ENCODE peak calls at places on chromosomes 16 and 17, in eight cellular contexts. B is epithelial cell of esophagus; V is B cell; N is NCI-H82; W is stimulated activated CD8-positive, alpha-beta memory T cell treated with anti-CD3 and anti-CD28 coated beads, Interleukin-7, amount 100 ng/mL, for 1 hour; S is activated effector memory CD4-positive, alpha-beta T cell treated with Interleukin-2 at 50 U/mL for 16 hours; L is HS-27A; K is HTR-8/SVneo. A is an unnamed sample.

GRCh38 chr16:56743840-56744239 is 13.9 kb downstream of the NUP93 start:
- DNase-seq in B (peak; percentile 38), V (no peak), N (peak; percentile 16), W (no peak), S (no peak), L (no peak), K (peak; percentile 24), A (no peak)

GRCh38 chr17:50059759-50060273 is 3.9 kb downstream of the ITGA3 start:
- DNase-seq in B (peak; percentile 50), V (no peak), N (no peak), W (no peak), S (no peak), L (no peak), K (no peak), A (no peak)

GRCh38 chr17:30788918-30789317 is 35.6 kb downstream of the CRLF3 start:
- DNase-seq in B (no peak), V (no peak), N (no peak), W (no peak), S (no peak), L (no peak), K (no peak), A (no peak)

GRCh38 chr17:2266865-2267228 is 36.7 kb downstream of the SMG6 start:
- DNase-seq in B (no peak), V (no peak), N (no peak), W (no peak), S (no peak), L (no peak), K (no peak), A (no peak)

GRCh38 chr16:70267516-70267915 is 15.8 kb upstream of the EXOSC6 start:
- DNase-seq in B (peak; percentile 66), V (peak; percentile 46), N (peak; percentile 71), W (no peak), S (no peak), L (no peak), K (peak; percentile 67), A (peak; percentile 19)

GRCh38 chr17:58692239-58693055 is at the start of gene RAD51C:
- DNase-seq in B (peak; percentile 82), V (peak; percentile 86), N (peak; percentile 92), W (peak; percentile 69), S (peak; percentile 84), L (no peak), K (peak; percentile 93), A (peak; percentile 74)

GRCh38 chr17:7355053-7355452 is at the start of gene TMEM95:
- DNase-seq in B (peak; percentile 40), V (no peak), N (no peak), W (no peak), S (no peak), L (no peak), K (no peak), A (peak; percentile 57)

GRCh38 chr16:49121636-49122035 is 160.0 kb downstream of the CBLN1 start:
- DNase-seq in B (peak; percentile 87), V (no peak), N (no peak), W (no peak), S (no peak), L (no peak), K (no peak), A (no peak)

GRCh38 chr16:391885-392335 is 5.1 kb upstream of the NME4 start:
- DNase-seq in B (peak; percentile 70), V (peak; percentile 74), N (peak; percentile 75), W (peak; percentile 74), S (peak; percentile 53), L (peak; percentile 33), K (no peak), A (peak; percentile 68)